ENCODE peak calls at places on chromosomes 6 and 20, in seven cellular contexts. F is IMR-90, B is H1, D is neuronal stem cell, Q is H9, L is mesenchymal stem cell, M is trophoblast cell. Y is an unnamed sample.

GRCh38 chr20:53579266-53579580 is 14.4 kb downstream of the ZNF217 start:
- DNase-seq in F (no peak), B (no peak), D (no peak), L (no peak), Q (no peak), M (no peak), Y (no peak)

GRCh38 chr6:34249469-34250370 is 914 bp upstream of the SMIM29 start:
- DNase-seq in Q (no peak), M (no peak), B (no peak), L (no peak), D (no peak), F (no peak), Y (no peak)

GRCh38 chr20:58116505-58116904 is 111.9 kb downstream of the ANKRD60 start:
- DNase-seq in F (no peak), L (no peak), D (no peak), M (no peak), Q (peak; percentile 14), B (no peak), Y (peak; percentile 25)

GRCh38 chr6:140360651-140361050 is 986.2 kb upstream of the CITED2 start:
- DNase-seq in M (no peak), D (no peak), L (peak; percentile 68), B (no peak), F (peak; percentile 30), Q (no peak), Y (peak; percentile 14)

GRCh38 chr6:42091718-42092023 is 41.3 kb downstream of the TAF8 start:
- DNase-seq in B (no peak), F (no peak), M (no peak), L (no peak), Q (no peak), D (no peak), Y (no peak)

GRCh38 chr6:1255646-1256365 is 56.1 kb upstream of the FOXQ1 start:
- DNase-seq in Q (no peak), M (no peak), B (no peak), F (peak; percentile 58), L (peak; percentile 2), D (no peak), Y (peak; percentile 36)

GRCh38 chr6:107870379-107870778 is 46.3 kb upstream of the SCML4 start:
- DNase-seq in Q (no peak), D (no peak), F (peak; percentile 80), M (no peak), B (no peak), L (no peak), Y (no peak)

GRCh38 chr6:158270389-158271127 is 41.7 kb upstream of the TULP4 start:
- DNase-seq in D (no peak), Q (no peak), L (no peak), M (no peak), B (no peak), F (no peak), Y (no peak)

GRCh38 chr6:20202070-20202658 is 10.1 kb downstream of the MBOAT1 start:
- DNase-seq in F (peak; percentile 40), B (no peak), D (no peak), L (peak; percentile 61), Q (no peak), M (peak; percentile 56), Y (peak; percentile 66)

GRCh38 chr6:13614126-13614925 is 809 bp upstream of the NOL7 start:
- DNase-seq in D (no peak), F (no peak), B (no peak), L (no peak), Q (no peak), M (peak; percentile 62), Y (no peak)

GRCh38 chr6:13614926-13615801 is at the start of gene NOL7:
- DNase-seq in M (peak; percentile 99), L (peak; percentile 98), B (peak; percentile 95), Q (peak; percentile 96), F (peak; percentile 99), D (peak; percentile 96), Y (peak; percentile 98)

GRCh38 chr6:13615802-13616140 is 636 bp downstream of the NOL7 start:
- DNase-seq in F (peak; percentile 35), B (no peak), M (peak; percentile 49), Q (no peak), D (peak; percentile 24), L (peak; percentile 63), Y (peak; percentile 53)

GRCh38 chr6:13613029-13613594 is 2.0 kb upstream of the NOL7 start:
- DNase-seq in Q (no peak), B (no peak), L (no peak), F (no peak), D (no peak), M (no peak), Y (no peak)

DNA sequence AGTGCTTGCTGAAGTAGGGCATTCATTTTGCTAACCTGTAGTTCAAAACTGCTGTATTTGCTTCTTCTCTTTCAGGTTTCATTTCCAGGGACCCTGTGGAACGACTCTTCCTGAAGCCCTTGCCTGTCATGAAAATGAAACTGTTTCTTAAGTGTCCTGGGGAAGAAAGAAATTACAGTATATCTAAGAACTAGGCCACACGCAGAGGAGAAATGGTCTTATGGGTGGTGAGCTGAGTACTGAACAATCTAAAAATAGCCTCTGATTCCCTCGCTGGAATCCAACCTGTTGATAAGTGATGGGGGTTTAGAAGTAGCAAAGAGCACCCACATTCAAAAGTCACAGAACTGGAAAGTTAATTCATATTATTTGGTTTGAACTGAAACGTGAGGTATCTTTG is 3.4 kb upstream of the NOL7 start:
- DNase-seq in D (no peak), Q (no peak), M (no peak), L (peak; percentile 29), B (no peak), F (no peak), Y (no peak)
- H3K4me2 ChIP-seq in D (no peak overlapping the region), Q (no peak overlapping the region), M (no peak overlapping the region), L (no peak overlapping the region), B (no peak overlapping the region), F (no peak overlapping the region), Y (no peak overlapping the region)

DNA sequence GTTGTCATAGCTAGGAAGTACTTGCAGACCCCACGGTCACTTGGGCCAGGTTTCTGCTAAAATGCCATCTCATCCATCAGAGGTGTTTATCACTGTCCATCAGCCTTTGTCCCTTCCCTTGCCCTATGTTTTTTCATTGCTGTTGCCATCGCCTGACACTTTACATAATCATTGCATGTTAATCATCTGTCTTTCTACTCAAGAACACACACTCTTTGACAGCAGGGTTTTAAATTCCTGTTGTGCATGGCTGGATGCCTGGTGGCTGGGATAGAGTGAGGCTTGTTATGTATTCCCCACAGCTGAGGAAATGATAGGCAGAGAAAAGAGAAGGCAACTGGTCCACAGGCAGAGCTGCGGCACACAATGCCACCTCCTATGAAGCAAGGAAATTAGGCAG is 11.7 kb upstream of the C6orf118 start:
- DNase-seq in D (no peak), L (no peak), Q (no peak), F (no peak), M (no peak), B (no peak), Y (no peak)
- H2AK5ac ChIP-seq in D (no peak overlapping the region), L (no peak overlapping the region), Q (no peak overlapping the region), F (no peak overlapping the region), M (no peak overlapping the region), B (no peak overlapping the region), Y (no peak overlapping the region)

DNA sequence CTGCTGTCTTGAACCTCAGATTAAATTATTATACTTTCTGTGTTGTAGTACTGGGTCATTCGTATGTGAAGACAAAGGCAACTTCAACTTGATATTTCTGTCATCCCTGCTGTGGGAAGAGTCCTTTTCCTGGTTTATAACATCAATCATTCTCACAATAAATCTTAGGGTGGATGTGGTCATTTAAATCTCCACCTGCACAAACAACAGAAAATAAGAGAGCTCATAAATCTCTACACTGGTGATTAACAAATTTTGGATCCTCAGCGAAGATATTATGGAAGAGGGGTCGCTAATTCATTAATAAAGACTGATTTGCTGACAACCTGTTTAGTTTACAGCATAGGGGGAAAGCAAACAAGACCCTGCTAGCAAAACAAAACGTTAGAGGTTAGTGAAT is 1.4 kb upstream of the TCF21 start:
- DNase-seq in M (no peak), B (no peak), D (no peak), F (no peak), Q (no peak), L (no peak), Y (no peak)
- H3K4me2 ChIP-seq in M (no peak overlapping the region), B (no peak overlapping the region), D (no peak overlapping the region), F (no peak overlapping the region), Q (no peak overlapping the region), L (no peak overlapping the region), Y (no peak overlapping the region)

DNA sequence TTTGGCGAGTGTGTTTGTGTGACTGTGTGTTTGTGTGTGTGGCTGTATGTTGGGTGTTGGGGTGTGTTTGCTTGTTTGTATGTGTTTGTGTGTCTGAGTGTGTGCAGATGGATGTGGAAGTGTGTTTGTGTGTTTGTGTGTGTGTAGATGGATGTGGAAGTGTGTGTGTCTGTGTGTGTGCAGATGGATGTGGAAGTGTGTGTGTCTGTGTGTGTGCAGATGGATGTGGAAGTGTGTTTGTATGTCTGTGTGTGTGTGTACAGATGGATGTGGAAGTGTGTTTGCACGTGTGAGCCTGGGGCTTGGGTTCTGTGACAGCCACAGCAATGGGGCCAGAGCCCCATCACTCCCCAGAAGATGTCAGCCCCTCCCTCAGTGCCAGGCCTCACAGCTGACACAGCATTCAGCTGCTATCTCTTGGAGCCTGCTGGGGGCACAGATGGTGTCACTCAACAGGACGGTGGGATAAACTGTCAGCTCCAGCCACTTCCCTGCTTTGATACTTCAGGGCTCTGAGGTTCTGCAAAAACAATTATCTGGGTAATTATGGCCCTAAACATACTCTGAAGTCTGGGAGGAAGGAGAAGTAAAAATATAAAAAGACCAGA is 98.7 kb upstream of the RNF24 start:
- DNase-seq in D (no peak), B (no peak), M (no peak), F (no peak), Q (no peak), L (no peak), Y (peak; percentile 78)
- H2AK5ac ChIP-seq in D (no peak overlapping the region), B (no peak overlapping the region), M (no peak overlapping the region), F (peak overlapping the region; percentile 80), Q (no peak overlapping the region), L (no peak overlapping the region), Y (no peak overlapping the region)

DNA sequence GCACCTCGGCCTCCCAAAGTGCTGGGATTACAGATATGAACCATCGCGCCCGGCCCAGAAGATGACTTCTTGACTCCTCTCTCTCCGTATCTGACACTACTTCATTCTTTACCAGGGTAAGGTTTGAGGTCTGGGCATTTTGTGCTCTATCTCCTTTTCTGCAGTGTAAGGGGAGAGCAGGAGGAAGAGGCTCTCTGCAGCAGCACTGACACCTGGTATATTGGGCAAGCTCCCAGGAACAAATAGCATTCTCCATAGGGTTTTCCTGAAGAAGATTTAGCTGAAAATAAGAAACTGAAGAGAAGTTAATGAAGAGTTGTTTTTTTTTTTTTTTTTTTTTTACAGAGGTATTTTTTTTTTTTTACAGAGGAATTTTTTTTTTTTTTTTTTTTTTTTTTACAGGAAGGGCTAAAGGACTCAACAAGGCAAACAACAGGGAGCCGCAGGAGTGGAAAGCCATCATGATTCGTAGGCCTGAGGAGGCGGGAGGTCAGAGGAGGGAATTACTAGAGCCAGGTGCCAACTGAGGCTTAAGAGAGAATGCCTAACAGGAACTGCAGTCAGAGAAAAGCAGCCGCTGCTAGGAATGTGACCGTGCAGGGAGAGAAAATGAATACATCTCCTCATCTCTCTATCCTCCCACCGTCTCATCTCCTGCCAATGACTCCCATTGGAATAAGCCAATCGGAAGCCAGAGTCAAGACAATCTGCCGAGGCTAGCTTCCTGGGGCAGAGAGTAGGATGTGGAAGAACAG is 34.7 kb upstream of the ADGRF4 start:
- DNase-seq in D (peak; percentile 4), F (no peak), B (peak; percentile 10), Q (peak; percentile 77), M (peak; percentile 21), L (no peak), Y (peak; percentile 88)
- H3K4me2 ChIP-seq in D (no peak overlapping the region), F (no peak overlapping the region), B (no peak overlapping the region), Q (no peak overlapping the region), M (no peak overlapping the region), L (no peak overlapping the region), Y (no peak overlapping the region)

GRCh38 chr6:134589512-134589911 is 271.6 kb upstream of the SGK1 start:
- DNase-seq in Q (peak; percentile 53), L (peak; percentile 98), F (peak; percentile 100), M (peak; percentile 98), D (no peak), B (peak; percentile 15), Y (peak; percentile 91)
- H2AK5ac ChIP-seq in Q (no peak overlapping the region), L (no peak overlapping the region), F (peak overlapping the region; percentile 21), M (no peak overlapping the region), D (no peak overlapping the region), B (no peak overlapping the region), Y (no peak overlapping the region)

GRCh38 chr6:132364675-132365074 is 36.6 kb downstream of the MOXD1 start:
- DNase-seq in B (no peak), M (no peak), D (no peak), F (no peak), L (no peak), Q (no peak), Y (no peak)
- H3K4me2 ChIP-seq in B (no peak overlapping the region), M (no peak overlapping the region), D (no peak overlapping the region), F (no peak overlapping the region), L (no peak overlapping the region), Q (no peak overlapping the region), Y (no peak overlapping the region)

Y was measured in mesendoderm.